ENCODE peak calls at places on chromosomes 11 and 22, in seven cellular contexts. One of them, this sample, is unnamed.

GRCh38 chr22:49027122-49027670 is 800.5 kb downstream of the BRD1 start:
- DNase-seq in neural progenitor cell: no peak
- DNase-seq in transverse colon: no peak
- DNase-seq in AG04450: no peak
- DNase-seq in A549: no peak
- DNase-seq in spleen: no peak
- DNase-seq in pancreas: no peak
- DNase-seq in this sample: no peak

GRCh38 chr11:93904711-93905110 is 54.3 kb upstream of the VSTM5 start:
- DNase-seq in neural progenitor cell: no peak
- DNase-seq in transverse colon: no peak
- DNase-seq in AG04450: no peak
- DNase-seq in A549: no peak
- DNase-seq in spleen: no peak
- DNase-seq in pancreas: no peak
- DNase-seq in this sample: no peak

GRCh38 chr11:117621226-117621625 is 175.8 kb downstream of the DSCAML1 start:
- DNase-seq in neural progenitor cell: no peak
- DNase-seq in transverse colon: no peak
- DNase-seq in AG04450: no peak
- DNase-seq in A549: no peak
- DNase-seq in spleen: no peak
- DNase-seq in pancreas: no peak
- DNase-seq in this sample: no peak

GRCh38 chr22:50274311-50274710 is 4.1 kb upstream of the MAPK11 start:
- DNase-seq in neural progenitor cell: peak
- DNase-seq in transverse colon: peak
- DNase-seq in AG04450: no peak
- DNase-seq in A549: peak
- DNase-seq in spleen: no peak
- DNase-seq in pancreas: no peak
- DNase-seq in this sample: peak

GRCh38 chr11:132472411-132473205 is 1059.7 kb downstream of the OPCML start:
- DNase-seq in neural progenitor cell: no peak
- DNase-seq in transverse colon: no peak
- DNase-seq in AG04450: no peak
- DNase-seq in A549: no peak
- DNase-seq in spleen: no peak
- DNase-seq in pancreas: no peak
- DNase-seq in this sample: no peak

GRCh38 chr11:3735827-3736226 is 61.5 kb downstream of the NUP98 start:
- DNase-seq in neural progenitor cell: no peak
- DNase-seq in transverse colon: no peak
- DNase-seq in AG04450: no peak
- DNase-seq in A549: no peak
- DNase-seq in spleen: no peak
- DNase-seq in pancreas: no peak
- DNase-seq in this sample: no peak

GRCh38 chr22:25176175-25176574 is 23.5 kb upstream of the CRYBB3 start:
- DNase-seq in neural progenitor cell: no peak
- DNase-seq in transverse colon: no peak
- DNase-seq in AG04450: no peak
- DNase-seq in A549: no peak
- DNase-seq in spleen: no peak
- DNase-seq in pancreas: no peak
- DNase-seq in this sample: no peak

GRCh38 chr11:134528453-134528852 is 116.4 kb upstream of the B3GAT1 start:
- DNase-seq in neural progenitor cell: no peak
- DNase-seq in transverse colon: no peak
- DNase-seq in AG04450: no peak
- DNase-seq in A549: no peak
- DNase-seq in spleen: peak
- DNase-seq in pancreas: no peak
- DNase-seq in this sample: no peak

GRCh38 chr11:78338138-78338537 is 79.5 kb downstream of the GAB2 start:
- DNase-seq in neural progenitor cell: no peak
- DNase-seq in transverse colon: no peak
- DNase-seq in AG04450: no peak
- DNase-seq in A549: no peak
- DNase-seq in spleen: no peak
- DNase-seq in pancreas: no peak
- DNase-seq in this sample: no peak

GRCh38 chr11:12235945-12236743 is 125.8 kb downstream of the MICAL2 start:
- DNase-seq in neural progenitor cell: peak
- DNase-seq in transverse colon: peak
- DNase-seq in AG04450: peak
- DNase-seq in A549: peak
- DNase-seq in spleen: no peak
- DNase-seq in pancreas: no peak
- DNase-seq in this sample: peak

GRCh38 chr11:12235549-12235944 is 125.2 kb downstream of the MICAL2 start:
- DNase-seq in neural progenitor cell: no peak
- DNase-seq in transverse colon: no peak
- DNase-seq in AG04450: no peak
- DNase-seq in A549: no peak
- DNase-seq in spleen: no peak
- DNase-seq in pancreas: no peak
- DNase-seq in this sample: no peak

GRCh38 chr11:12237381-12237784 is 127.0 kb downstream of the MICAL2 start:
- DNase-seq in neural progenitor cell: no peak
- DNase-seq in transverse colon: no peak
- DNase-seq in AG04450: no peak
- DNase-seq in A549: no peak
- DNase-seq in spleen: no peak
- DNase-seq in pancreas: no peak
- DNase-seq in this sample: no peak

GRCh38 chr11:12235080-12235479 is 124.7 kb downstream of the MICAL2 start:
- DNase-seq in neural progenitor cell: no peak
- DNase-seq in transverse colon: no peak
- DNase-seq in AG04450: no peak
- DNase-seq in A549: no peak
- DNase-seq in spleen: no peak
- DNase-seq in pancreas: no peak
- DNase-seq in this sample: no peak

GRCh38 chr11:12236744-12237101 is 126.3 kb downstream of the MICAL2 start:
- DNase-seq in neural progenitor cell: no peak
- DNase-seq in transverse colon: no peak
- DNase-seq in AG04450: no peak
- DNase-seq in A549: no peak
- DNase-seq in spleen: no peak
- DNase-seq in pancreas: no peak
- DNase-seq in this sample: no peak
- TF ChIP-seq CTCF in neural progenitor cell: no peak
- TF ChIP-seq CTCF in transverse colon: no peak
- TF ChIP-seq CTCF in AG04450: no peak
- TF ChIP-seq CTCF in A549: no peak
- TF ChIP-seq CTCF in spleen: no peak
- TF ChIP-seq CTCF in pancreas: no peak
- TF ChIP-seq CTCF in this sample: no peak

GRCh38 chr11:5288912-5289525 is 12.7 kb downstream of the OR51B4 start:
- DNase-seq in neural progenitor cell: no peak
- DNase-seq in transverse colon: no peak
- DNase-seq in AG04450: no peak
- DNase-seq in A549: no peak
- DNase-seq in spleen: no peak
- DNase-seq in pancreas: no peak
- DNase-seq in this sample: no peak

GRCh38 chr11:5289696-5290095 is 12.1 kb downstream of the OR51B4 start:
- DNase-seq in neural progenitor cell: no peak
- DNase-seq in transverse colon: no peak
- DNase-seq in AG04450: no peak
- DNase-seq in A549: no peak
- DNase-seq in spleen: no peak
- DNase-seq in pancreas: no peak
- DNase-seq in this sample: no peak

GRCh38 chr11:5293028-5293427 is 8.7 kb downstream of the OR51B4 start:
- DNase-seq in neural progenitor cell: no peak
- DNase-seq in transverse colon: no peak
- DNase-seq in AG04450: no peak
- DNase-seq in A549: no peak
- DNase-seq in spleen: no peak
- DNase-seq in pancreas: no peak
- DNase-seq in this sample: no peak

GRCh38 chr11:5288108-5288911 is 13.4 kb downstream of the OR51B4 start:
- DNase-seq in neural progenitor cell: no peak
- DNase-seq in transverse colon: no peak
- DNase-seq in AG04450: peak
- DNase-seq in A549: no peak
- DNase-seq in spleen: no peak
- DNase-seq in pancreas: no peak
- DNase-seq in this sample: no peak

DNA sequence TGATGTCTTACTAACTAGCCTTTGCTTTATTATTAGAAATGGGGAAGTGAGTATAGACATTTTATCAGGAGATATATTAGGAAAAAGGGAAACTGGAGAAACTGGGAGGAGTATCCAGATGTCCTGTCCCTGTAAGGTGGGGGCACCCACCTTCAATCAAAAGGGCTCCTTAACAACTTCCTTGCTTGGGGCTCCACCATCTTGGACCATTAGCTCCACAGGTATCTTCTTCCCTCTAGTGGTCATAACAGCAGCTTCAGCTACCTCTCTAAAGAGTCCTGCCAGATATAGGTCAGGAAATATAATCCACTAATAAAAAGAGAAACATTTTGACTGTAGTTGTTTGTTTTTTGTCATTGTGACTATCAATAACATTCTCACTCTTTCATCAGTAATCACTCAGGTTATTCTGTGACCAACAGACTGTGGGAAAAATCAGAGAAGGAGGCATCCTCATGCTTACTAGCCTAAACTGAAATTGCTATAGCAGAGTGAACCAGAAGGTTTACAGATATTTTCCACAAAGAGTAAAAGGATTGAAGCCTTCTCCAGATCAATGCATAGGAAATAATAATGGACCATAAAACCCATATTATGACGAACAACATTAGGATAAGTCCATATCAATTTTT is 10.4 kb downstream of the OR51B4 start:
- DNase-seq in neural progenitor cell: peak
- DNase-seq in transverse colon: no peak
- DNase-seq in AG04450: no peak
- DNase-seq in A549: peak
- DNase-seq in spleen: no peak
- DNase-seq in pancreas: no peak
- DNase-seq in this sample: peak
- TF ChIP-seq CTCF in neural progenitor cell: peak
- TF ChIP-seq CTCF in transverse colon: peak
- TF ChIP-seq CTCF in AG04450: peak
- TF ChIP-seq CTCF in A549: peak
- TF ChIP-seq CTCF in spleen: no peak
- TF ChIP-seq CTCF in pancreas: no peak
- TF ChIP-seq CTCF in this sample: peak

GRCh38 chr22:43263645-43264514 is 76.9 kb upstream of the TTLL12 start:
- DNase-seq in neural progenitor cell: no peak
- DNase-seq in transverse colon: peak
- DNase-seq in AG04450: peak
- DNase-seq in A549: no peak
- DNase-seq in spleen: peak
- DNase-seq in pancreas: peak
- DNase-seq in this sample: peak
- TF ChIP-seq CTCF in neural progenitor cell: no peak
- TF ChIP-seq CTCF in transverse colon: no peak
- TF ChIP-seq CTCF in AG04450: no peak
- TF ChIP-seq CTCF in A549: no peak
- TF ChIP-seq CTCF in spleen: no peak
- TF ChIP-seq CTCF in pancreas: no peak
- TF ChIP-seq CTCF in this sample: no peak

GRCh38 chr22:46795140-46795539 is 32.7 kb downstream of the TBC1D22A start:
- DNase-seq in neural progenitor cell: no peak
- DNase-seq in transverse colon: no peak
- DNase-seq in AG04450: no peak
- DNase-seq in A549: no peak
- DNase-seq in spleen: peak
- DNase-seq in pancreas: no peak
- DNase-seq in this sample: no peak
- TF ChIP-seq CTCF in neural progenitor cell: no peak
- TF ChIP-seq CTCF in transverse colon: no peak
- TF ChIP-seq CTCF in AG04450: no peak
- TF ChIP-seq CTCF in A549: no peak
- TF ChIP-seq CTCF in spleen: no peak
- TF ChIP-seq CTCF in pancreas: no peak
- TF ChIP-seq CTCF in this sample: no peak

GRCh38 chr11:33317662-33318061 is 60.5 kb downstream of the HIPK3 start:
- DNase-seq in neural progenitor cell: no peak
- DNase-seq in transverse colon: no peak
- DNase-seq in AG04450: no peak
- DNase-seq in A549: no peak
- DNase-seq in spleen: no peak
- DNase-seq in pancreas: no peak
- DNase-seq in this sample: no peak

GRCh38 chr11:33323421-33323820 is 66.2 kb downstream of the HIPK3 start:
- DNase-seq in neural progenitor cell: no peak
- DNase-seq in transverse colon: no peak
- DNase-seq in AG04450: no peak
- DNase-seq in A549: no peak
- DNase-seq in spleen: no peak
- DNase-seq in pancreas: no peak
- DNase-seq in this sample: no peak

GRCh38 chr11:33320814-33321330 is 63.7 kb downstream of the HIPK3 start:
- DNase-seq in neural progenitor cell: no peak
- DNase-seq in transverse colon: no peak
- DNase-seq in AG04450: no peak
- DNase-seq in A549: no peak
- DNase-seq in spleen: no peak
- DNase-seq in pancreas: no peak
- DNase-seq in this sample: no peak

GRCh38 chr11:33321483-33321882 is 64.3 kb downstream of the HIPK3 start:
- DNase-seq in neural progenitor cell: no peak
- DNase-seq in transverse colon: no peak
- DNase-seq in AG04450: no peak
- DNase-seq in A549: no peak
- DNase-seq in spleen: no peak
- DNase-seq in pancreas: no peak
- DNase-seq in this sample: no peak

DNA sequence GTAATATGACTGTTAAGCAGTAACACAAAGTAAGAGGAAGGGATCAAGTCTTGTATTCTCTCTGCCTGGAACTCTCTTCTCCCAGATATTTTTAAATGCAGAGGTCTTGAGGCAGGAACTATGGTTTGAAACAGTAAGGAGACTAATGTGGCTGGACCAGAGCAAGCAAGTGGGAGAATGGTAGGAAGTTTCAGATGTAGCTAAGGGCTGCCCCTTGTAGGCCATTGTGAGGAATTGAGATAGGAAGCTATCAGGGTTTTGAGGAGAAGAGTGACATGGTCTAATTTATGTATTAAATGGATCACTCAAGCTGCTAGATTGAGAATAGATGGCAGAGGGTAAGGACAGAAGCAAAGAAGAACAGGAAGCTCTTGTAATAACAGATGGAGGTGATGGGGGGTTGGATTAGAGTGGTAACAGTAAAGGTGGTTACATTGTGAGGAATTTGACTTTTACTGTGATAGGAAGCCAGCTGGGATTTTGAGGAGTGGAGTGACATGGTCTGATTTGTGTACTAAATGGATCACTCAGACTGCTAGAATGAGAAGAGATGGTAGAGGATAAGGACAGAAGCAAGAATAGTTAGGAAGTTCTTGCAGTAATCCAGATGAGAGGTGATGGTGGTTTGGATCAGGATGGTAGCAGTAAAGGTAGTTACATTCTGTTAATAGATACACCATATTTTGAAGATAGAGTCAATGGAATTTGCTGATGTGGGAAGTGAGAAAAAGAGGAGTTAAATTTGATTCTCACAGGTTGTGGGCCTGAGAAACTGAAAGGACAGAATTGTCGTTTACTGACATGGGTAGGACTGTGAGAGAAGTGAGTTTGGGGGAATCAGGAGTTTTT is 63.0 kb downstream of the HIPK3 start:
- DNase-seq in neural progenitor cell: no peak
- DNase-seq in transverse colon: no peak
- DNase-seq in AG04450: no peak
- DNase-seq in A549: no peak
- DNase-seq in spleen: no peak
- DNase-seq in pancreas: no peak
- DNase-seq in this sample: no peak
- TF ChIP-seq CTCF in neural progenitor cell: no peak
- TF ChIP-seq CTCF in transverse colon: no peak
- TF ChIP-seq CTCF in AG04450: no peak
- TF ChIP-seq CTCF in A549: no peak
- TF ChIP-seq CTCF in spleen: no peak
- TF ChIP-seq CTCF in pancreas: no peak
- TF ChIP-seq CTCF in this sample: no peak

This sample was measured in GM13976.